ENCODE peak calls at places on chromosomes 4 and X, in five cellular contexts. M is stimulated activated CD8-positive, alpha-beta memory T cell treated with anti-CD3 and anti-CD28 coated beads, Interleukin-4, amount 100 ng/mL, for 1 hour; X is smooth muscle cell of the brain vasculature; T is activated naive CD8-positive, alpha-beta T cell treated with anti-CD3 and anti-CD28 coated beads, Interleukin-2, amount 50 U/mL, for 24 hours; H is NCI-H510A treated with DMSO at 0.1 percent for 48 hours. Y is an unnamed sample.

GRCh38 chr4:2799971-2800690 is 7.2 kb downstream of the SH3BP2 start:
- DNase-seq in M (no peak), X (no peak), T (no peak), H (no peak), Y (no peak)

GRCh38 chr4:176660561-176660960 is 132.2 kb downstream of the VEGFC start:
- DNase-seq in M (no peak), X (no peak), T (no peak), H (no peak), Y (no peak)

GRCh38 chrX:44580466-44580865 is 37.8 kb upstream of the FUNDC1 start:
- DNase-seq in M (no peak), X (no peak), T (no peak), H (no peak), Y (no peak)

GRCh38 chr4:120770897-120771296 is 151.6 kb downstream of the PRDM5 start:
- DNase-seq in M (no peak), X (no peak), T (no peak), H (no peak), Y (no peak)

GRCh38 chr4:86653237-86653865 is 59.2 kb downstream of the PTPN13 start:
- DNase-seq in M (no peak), X (no peak), T (peak), H (no peak), Y (no peak)

GRCh38 chrX:318739-319578 is at the start of gene GTPBP6:
- DNase-seq in M (peak), X (peak), T (peak), H (no peak), Y (no peak)

GRCh38 chr4:5955856-5956255 is 62.4 kb downstream of the C4orf50 start:
- DNase-seq in M (no peak), X (no peak), T (no peak), H (no peak), Y (no peak)

GRCh38 chrX:100658936-100659335 is 14.9 kb downstream of the SRPX2 start:
- DNase-seq in M (no peak), X (no peak), T (no peak), H (no peak), Y (no peak)

GRCh38 chr4:175590205-175590604 is 221.9 kb downstream of the GPM6A start:
- DNase-seq in M (no peak), X (no peak), T (no peak), H (no peak), Y (no peak)

GRCh38 chr4:7414736-7415510 is 19.8 kb downstream of the PSAPL1 start:
- DNase-seq in M (no peak), X (no peak), T (no peak), H (no peak), Y (no peak)

GRCh38 chr4:23135792-23136645 is 443.3 kb downstream of the GBA3 start:
- DNase-seq in M (no peak), X (no peak), T (no peak), H (peak), Y (peak)

GRCh38 chr4:181685461-181685860 is 557.7 kb upstream of the TENM3 start:
- DNase-seq in M (no peak), X (no peak), T (no peak), H (no peak), Y (no peak)

GRCh38 chr4:16187455-16187854 is 38.8 kb downstream of the TAPT1 start:
- DNase-seq in M (no peak), X (no peak), T (no peak), H (no peak), Y (no peak)

GRCh38 chrX:139877710-139878414 is 55.0 kb downstream of the ATP11C start:
- DNase-seq in M (no peak), X (no peak), T (no peak), H (no peak), Y (no peak)

GRCh38 chr4:88960576-88960975 is 96.4 kb downstream of the FAM13A start:
- DNase-seq in M (no peak), X (no peak), T (no peak), H (no peak), Y (no peak)

GRCh38 chrX:51902651-51903050 is 9.2 kb downstream of the MAGED1 start:
- DNase-seq in M (no peak), X (no peak), T (no peak), H (no peak), Y (no peak)

GRCh38 chr4:10832989-10833635 is 148.5 kb upstream of the CLNK start:
- DNase-seq in M (no peak), X (no peak), T (no peak), H (no peak), Y (peak)

GRCh38 chr4:150224896-150225591 is 146.8 kb downstream of the DCLK2 start:
- DNase-seq in M (no peak), X (peak), T (no peak), H (no peak), Y (no peak)

GRCh38 chrX:45164021-45164621 is 36.6 kb downstream of the DIPK2B start:
- DNase-seq in M (no peak), X (no peak), T (no peak), H (no peak), Y (no peak)

GRCh38 chrX:41259516-41259915 is 74.4 kb upstream of the DDX3X start:
- DNase-seq in M (no peak), X (no peak), T (no peak), H (no peak), Y (peak)

GRCh38 chrX:65677954-65678469 is 10.6 kb downstream of the MSN start:
- DNase-seq in M (no peak), X (peak), T (no peak), H (no peak), Y (no peak)

GRCh38 chr4:89949782-89950387 is 55.2 kb downstream of the MMRN1 start:
- DNase-seq in M (no peak), X (no peak), T (no peak), H (no peak), Y (peak)

GRCh38 chr4:47829438-47829837 is 8.4 kb downstream of the CORIN start:
- DNase-seq in M (no peak), X (no peak), T (no peak), H (no peak), Y (no peak)

GRCh38 chr4:156154978-156155377 is 201.3 kb upstream of the CTSO start:
- DNase-seq in M (no peak), X (no peak), T (no peak), H (no peak), Y (no peak)

GRCh38 chr4:19030536-19030935 is 1009.0 kb upstream of the LCORL start:
- DNase-seq in M (no peak), X (no peak), T (no peak), H (no peak), Y (no peak)

GRCh38 chr4:56640907-56641493 is 40.1 kb downstream of the HOPX start:
- DNase-seq in M (no peak), X (no peak), T (no peak), H (no peak), Y (no peak)

GRCh38 chr4:173508386-173509002 is 21.5 kb downstream of the HAND2 start:
- DNase-seq in M (no peak), X (no peak), T (no peak), H (no peak), Y (no peak)

GRCh38 chr4:88009871-88010270 is 2.4 kb downstream of the PKD2 start:
- DNase-seq in M (no peak), X (no peak), T (no peak), H (no peak), Y (no peak)

GRCh38 chrX:13323241-13323640 is 3.4 kb upstream of the ATXN3L start:
- DNase-seq in M (no peak), X (no peak), T (no peak), H (no peak), Y (no peak)

Y was measured in SHP77.